ENCODE peak calls at places on chromosomes 16 and 17, in four cellular contexts. I is CD8-positive, alpha-beta T cell; W is SJSA1; P is CD8-positive, alpha-beta memory T cell. H is an unnamed sample.

GRCh38 chr16:75341934-75342811 is 90.7 kb upstream of the BCAR1 start:
- DNase-seq in I (no peak), W (peak; percentile 61), P (no peak), H (no peak)

GRCh38 chr16:85401917-85402766 is 211.0 kb upstream of the GSE1 start:
- DNase-seq in I (no peak), W (peak; percentile 41), P (no peak), H (peak; percentile 14)

GRCh38 chr17:71846561-71846960 is 274.3 kb upstream of the SOX9 start:
- DNase-seq in I (no peak), W (no peak), P (no peak), H (no peak)

GRCh38 chr16:2009791-2010510 is at the start of gene ZNF598:
- DNase-seq in I (peak; percentile 71), W (peak; percentile 83), P (peak; percentile 78), H (peak; percentile 87)

GRCh38 chr16:19542138-19542821 is 13.2 kb upstream of the VPS35L start:
- DNase-seq in I (no peak), W (no peak), P (no peak), H (no peak)

GRCh38 chr17:79905832-79906231 is 66.6 kb upstream of the CBX4 start:
- DNase-seq in I (no peak), W (no peak), P (no peak), H (no peak)

GRCh38 chr17:59641799-59642484 is 22.2 kb downstream of the CLTC start:
- DNase-seq in I (no peak), W (no peak), P (peak; percentile 25), H (no peak)

GRCh38 chr17:50539762-50540440 is 7.1 kb upstream of the SPATA20 start:
- DNase-seq in I (no peak), W (no peak), P (no peak), H (no peak)

GRCh38 chr16:9225527-9226316 is 134.3 kb downstream of the HAPSTR1 start:
- DNase-seq in I (no peak), W (no peak), P (no peak), H (no peak)

GRCh38 chr17:78828470-78829185 is 12.0 kb downstream of the USP36 start:
- DNase-seq in I (no peak), W (no peak), P (no peak), H (no peak)

GRCh38 chr16:49407873-49408565 is 34.4 kb downstream of the C16orf78 start:
- DNase-seq in I (peak; percentile 44), W (peak; percentile 85), P (peak; percentile 53), H (peak; percentile 90)

GRCh38 chr16:102060-102855 is 24.2 kb downstream of the MPG start:
- DNase-seq in I (no peak), W (no peak), P (no peak), H (peak; percentile 64)
- H3K4me3 ChIP-seq in I (no peak overlapping the region), W (no peak overlapping the region), P (no peak overlapping the region), H (no peak overlapping the region)

DNA sequence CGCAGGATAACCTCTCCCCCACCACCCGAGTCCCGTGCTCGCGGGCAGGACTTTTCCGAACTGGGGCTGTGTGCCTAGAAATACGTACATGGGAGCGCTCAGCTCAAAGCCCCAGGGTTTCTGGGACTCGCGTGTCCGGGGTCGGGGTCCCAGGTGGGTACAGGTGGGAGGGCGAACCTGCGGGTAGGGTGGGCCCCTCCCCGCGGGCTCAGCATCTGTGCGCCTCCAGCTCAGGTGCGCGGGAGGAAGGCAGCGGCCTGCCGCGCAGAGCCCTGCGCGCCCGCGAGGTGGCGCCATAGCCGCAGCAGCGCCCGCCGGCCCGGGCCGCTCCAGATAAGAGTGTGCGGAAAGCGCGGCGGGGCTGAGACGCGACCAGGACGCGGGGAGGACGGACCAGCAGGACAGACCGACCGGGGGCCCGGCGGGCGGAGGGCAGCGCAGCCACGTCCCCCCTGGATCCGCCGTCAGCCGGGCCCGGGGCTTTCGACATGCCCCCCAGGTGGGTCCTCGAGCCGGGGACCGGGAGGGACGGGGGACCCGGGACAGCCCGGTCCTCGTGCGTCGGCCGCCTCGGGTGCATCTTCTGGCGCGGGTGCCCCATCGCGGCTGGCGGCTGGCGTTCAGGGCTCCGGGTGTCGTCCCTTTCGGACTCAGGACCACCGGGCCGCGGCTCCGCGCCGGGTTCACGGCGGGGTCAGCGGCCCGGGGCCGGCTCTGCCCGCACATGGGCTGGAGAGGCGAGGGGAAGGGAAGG is at the start of gene HIC1:
- DNase-seq in I (peak; percentile 71), W (peak; percentile 80), P (peak; percentile 80), H (peak; percentile 84)
- H3K27ac ChIP-seq in I (peak within 1 kb of the TSS; percentile 56), W (peak within 1 kb of the TSS; percentile 50), P (peak within 1 kb of the TSS; percentile 85), H (peak within 1 kb of the TSS; percentile 92)

GRCh38 chr16:73887895-73888294 is 408.7 kb upstream of the PSMD7 start:
- DNase-seq in I (no peak), W (no peak), P (no peak), H (no peak)
- H3K4me3 ChIP-seq in I (no peak overlapping the region), W (no peak overlapping the region), P (no peak overlapping the region), H (no peak overlapping the region)

GRCh38 chr17:40283662-40284061 is 4.0 kb upstream of the CDC6 start:
- DNase-seq in I (no peak), W (no peak), P (no peak), H (no peak)

GRCh38 chr17:40286473-40286872 is 1.2 kb upstream of the CDC6 start:
- DNase-seq in I (no peak), W (no peak), P (no peak), H (no peak)

GRCh38 chr17:40287159-40287493 is 553 bp upstream of the CDC6 start:
- DNase-seq in I (no peak), W (no peak), P (no peak), H (no peak)

GRCh38 chr17:40281663-40282062 is 6.0 kb upstream of the CDC6 start:
- DNase-seq in I (no peak), W (peak; percentile 45), P (no peak), H (no peak)

DNA sequence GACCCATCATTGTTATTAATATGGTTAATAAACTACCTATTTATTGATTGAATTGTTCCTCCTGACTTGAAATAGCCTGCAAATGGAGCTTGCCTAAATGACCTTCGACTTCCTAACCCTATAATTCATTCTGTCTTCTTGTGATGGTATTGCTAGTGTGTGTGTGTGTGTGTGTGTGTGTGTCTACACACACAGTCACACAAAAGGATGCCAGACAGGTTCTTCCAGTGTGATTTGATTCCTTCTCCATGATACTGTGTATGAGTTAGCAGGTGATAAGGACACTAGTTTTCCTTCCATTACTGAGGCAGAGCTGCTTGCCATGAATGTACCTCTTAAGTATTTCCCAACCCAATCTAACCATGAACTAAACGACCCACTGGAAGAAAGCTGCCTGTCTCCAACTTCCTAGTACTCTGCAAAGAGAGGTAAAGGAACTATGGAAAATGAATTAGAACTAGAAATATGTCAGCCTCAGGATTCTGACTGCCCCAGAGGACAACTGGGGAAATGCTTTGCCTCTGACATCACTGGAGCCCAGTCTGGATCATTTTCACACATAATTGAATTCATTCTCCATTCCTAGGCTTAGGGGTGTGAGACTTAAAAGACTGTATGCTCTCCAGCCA is 3.5 kb upstream of the CDC6 start:
- DNase-seq in I (no peak), W (peak; percentile 64), P (no peak), H (no peak)
- H3K27ac ChIP-seq in I (no peak overlapping the region), W (peak overlapping the region; percentile 83), P (no peak overlapping the region), H (no peak overlapping the region)

DNA sequence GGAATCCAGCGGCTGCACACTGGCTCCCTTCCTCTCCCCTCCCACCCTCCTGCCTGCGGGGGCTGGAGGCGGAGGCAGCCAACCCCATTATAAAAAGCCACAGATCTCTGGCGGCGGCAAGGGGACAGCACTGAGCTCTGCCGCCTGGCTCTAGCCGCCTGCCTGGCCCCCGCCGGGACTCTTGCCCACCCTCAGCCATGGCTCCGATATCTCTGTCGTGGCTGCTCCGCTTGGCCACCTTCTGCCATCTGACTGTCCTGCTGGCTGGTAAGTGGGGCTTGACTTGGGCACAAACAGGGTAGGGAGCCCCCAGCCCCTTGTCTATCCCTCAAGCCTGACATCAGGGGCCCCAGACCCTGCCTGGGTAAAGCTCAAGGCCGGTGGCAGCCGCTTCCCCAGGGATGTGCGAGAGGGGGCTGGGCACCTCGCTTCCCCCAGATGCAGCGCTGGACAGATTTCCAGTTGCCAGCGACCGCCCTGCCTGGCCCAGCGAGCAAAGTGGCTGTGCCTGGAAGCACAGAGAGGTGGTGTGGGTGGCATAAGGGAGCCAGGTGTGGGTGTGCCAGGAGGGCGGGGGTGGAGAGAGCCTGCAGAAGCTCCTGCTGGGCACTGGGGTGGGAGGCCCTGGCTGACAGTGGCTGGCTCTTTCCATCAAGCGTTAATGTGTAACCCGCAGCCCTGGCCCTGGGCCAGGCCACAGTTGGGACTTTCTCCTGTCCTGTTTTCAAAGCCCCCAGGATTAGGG is at the start of gene CX3CL1:
- DNase-seq in I (no peak), W (peak; percentile 67), P (no peak), H (peak; percentile 73)
- H3K4me3 ChIP-seq in I (no peak within 1 kb of the TSS), W (peak within 1 kb of the TSS; percentile 9), P (no peak within 1 kb of the TSS), H (peak within 1 kb of the TSS; percentile 72)